ENCODE peak calls at places on chromosomes 3 and 15, in four cellular contexts. V is stimulated activated naive B cell treated with anti-CD40 and anti-IgM and Interleukin-4, amounts not matched to agents 10 μg/mL and 1 μg/mL and 100 μg/mL, for 72 hours; C is left ventricle myocardium superior; E is NCI-H1417. K is an unnamed sample.

GRCh38 chr15:67303490-67304363 is 49.1 kb downstream of the IQCH start:
- DNase-seq in C (no peak), E (peak), V (no peak), K (peak)

GRCh38 chr3:28916713-28917499 is 364.0 kb upstream of the RBMS3 start:
- DNase-seq in C (peak), E (peak), V (peak), K (peak)

GRCh38 chr3:53900666-53901331 is 9.1 kb upstream of the SELENOK start:
- DNase-seq in V (no peak), C (no peak), E (no peak), K (no peak)

GRCh38 chr3:193214445-193214844 is 26.6 kb upstream of the PLAAT1 start:
- DNase-seq in E (no peak), V (no peak), C (no peak), K (no peak)

GRCh38 chr3:20060924-20061323 is 20.7 kb downstream of the KAT2B start:
- DNase-seq in C (no peak), E (no peak), V (no peak), K (no peak)

GRCh38 chr3:24220859-24221657 is 273.6 kb downstream of the THRB start:
- DNase-seq in C (no peak), V (no peak), E (no peak), K (no peak)

GRCh38 chr3:137970914-137971831 is 38.8 kb upstream of the CLDN18 start:
- DNase-seq in V (peak), C (peak), E (peak), K (no peak)

GRCh38 chr3:149442845-149443544 is 31.5 kb upstream of the TM4SF4 start:
- DNase-seq in C (no peak), V (no peak), E (peak), K (no peak)

GRCh38 chr15:80953001-80953952 is 36.3 kb downstream of the MESD start:
- DNase-seq in C (no peak), V (no peak), E (no peak), K (no peak)

GRCh38 chr3:64932666-64933342 is 245.0 kb upstream of the ADAMTS9 start:
- DNase-seq in C (no peak), E (no peak), V (no peak), K (no peak)

GRCh38 chr3:23480324-23480704 is 277.2 kb downstream of the UBE2E2 start:
- DNase-seq in C (no peak), E (no peak), V (no peak), K (no peak)

GRCh38 chr3:158152186-158152585 is 42.3 kb downstream of the RSRC1 start:
- DNase-seq in C (no peak), E (no peak), V (no peak), K (no peak)

GRCh38 chr3:33977227-33977626 is 178.8 kb downstream of the PDCD6IP start:
- DNase-seq in V (no peak), C (no peak), E (no peak), K (no peak)

GRCh38 chr3:73485877-73486311 is 138.8 kb downstream of the PDZRN3 start:
- DNase-seq in C (no peak), E (peak), V (no peak), K (no peak)

GRCh38 chr15:45705510-45706473 is 71.0 kb downstream of the SQOR start:
- DNase-seq in V (peak), E (peak), C (peak), K (peak)